ENCODE peak calls at places on chromosomes 13 and 19, in five cellular contexts. One of them, this sample, is unnamed.

GRCh38 chr19:14147797-14148605 is 11.6 kb upstream of the ASF1B start:
- DNase-seq in colonic mucosa: peak
- DNase-seq in T-helper 2 cell: no peak
- DNase-seq in heart left ventricle: peak
- DNase-seq in T-helper 9 cell: peak
- DNase-seq in this sample: no peak

GRCh38 chr13:45521292-45521691 is 56.6 kb downstream of the COG3 start:
- DNase-seq in colonic mucosa: no peak
- DNase-seq in T-helper 2 cell: no peak
- DNase-seq in heart left ventricle: no peak
- DNase-seq in T-helper 9 cell: no peak
- DNase-seq in this sample: no peak

GRCh38 chr13:103288114-103288513 is 221.9 kb upstream of the SLC10A2 start:
- DNase-seq in colonic mucosa: no peak
- DNase-seq in T-helper 2 cell: no peak
- DNase-seq in heart left ventricle: no peak
- DNase-seq in T-helper 9 cell: no peak
- DNase-seq in this sample: no peak

GRCh38 chr13:44191504-44192171 is 182.0 kb upstream of the SERP2 start:
- DNase-seq in colonic mucosa: peak
- DNase-seq in T-helper 2 cell: no peak
- DNase-seq in heart left ventricle: peak
- DNase-seq in T-helper 9 cell: peak
- DNase-seq in this sample: peak

GRCh38 chr13:100128373-100128772 is 39.5 kb downstream of the PCCA start:
- DNase-seq in colonic mucosa: no peak
- DNase-seq in T-helper 2 cell: no peak
- DNase-seq in heart left ventricle: no peak
- DNase-seq in T-helper 9 cell: no peak
- DNase-seq in this sample: no peak

GRCh38 chr13:83622422-83622784 is 259.9 kb downstream of the SLITRK1 start:
- DNase-seq in colonic mucosa: no peak
- DNase-seq in T-helper 2 cell: no peak
- DNase-seq in heart left ventricle: no peak
- DNase-seq in T-helper 9 cell: no peak
- DNase-seq in this sample: no peak

GRCh38 chr13:94586371-94586770 is 9.6 kb downstream of the TGDS start:
- DNase-seq in colonic mucosa: no peak
- DNase-seq in T-helper 2 cell: no peak
- DNase-seq in heart left ventricle: no peak
- DNase-seq in T-helper 9 cell: no peak
- DNase-seq in this sample: no peak

GRCh38 chr19:45848922-45849321 is 14.0 kb downstream of the SYMPK start:
- DNase-seq in colonic mucosa: no peak
- DNase-seq in T-helper 2 cell: no peak
- DNase-seq in heart left ventricle: no peak
- DNase-seq in T-helper 9 cell: no peak
- DNase-seq in this sample: no peak

GRCh38 chr13:29996316-29996715 is 145.9 kb upstream of the UBL3 start:
- DNase-seq in colonic mucosa: no peak
- DNase-seq in T-helper 2 cell: no peak
- DNase-seq in heart left ventricle: no peak
- DNase-seq in T-helper 9 cell: no peak
- DNase-seq in this sample: peak

GRCh38 chr19:18683109-18683954 is at the start of gene CRTC1:
- DNase-seq in colonic mucosa: peak
- DNase-seq in T-helper 2 cell: peak
- DNase-seq in heart left ventricle: peak
- DNase-seq in T-helper 9 cell: peak
- DNase-seq in this sample: peak

GRCh38 chr19:13537454-13537853 is 31.2 kb upstream of the CACNA1A start:
- DNase-seq in colonic mucosa: no peak
- DNase-seq in T-helper 2 cell: no peak
- DNase-seq in heart left ventricle: no peak
- DNase-seq in T-helper 9 cell: no peak
- DNase-seq in this sample: no peak

GRCh38 chr13:45490068-45490467 is 25.3 kb downstream of the COG3 start:
- DNase-seq in colonic mucosa: no peak
- DNase-seq in T-helper 2 cell: no peak
- DNase-seq in heart left ventricle: no peak
- DNase-seq in T-helper 9 cell: no peak
- DNase-seq in this sample: no peak

GRCh38 chr13:76762731-76763130 is 123.5 kb downstream of the KCTD12 start:
- DNase-seq in colonic mucosa: no peak
- DNase-seq in T-helper 2 cell: no peak
- DNase-seq in heart left ventricle: no peak
- DNase-seq in T-helper 9 cell: no peak
- DNase-seq in this sample: no peak

GRCh38 chr19:32231020-32231419 is 114.4 kb upstream of the ZNF507 start:
- DNase-seq in colonic mucosa: no peak
- DNase-seq in T-helper 2 cell: no peak
- DNase-seq in heart left ventricle: no peak
- DNase-seq in T-helper 9 cell: no peak
- DNase-seq in this sample: no peak

GRCh38 chr19:2775556-2776430 is 7.3 kb downstream of the SGTA start:
- DNase-seq in colonic mucosa: peak
- DNase-seq in T-helper 2 cell: no peak
- DNase-seq in heart left ventricle: peak
- DNase-seq in T-helper 9 cell: peak
- DNase-seq in this sample: no peak

This sample was measured in LNCaP clone FGC.